ENCODE peak calls at places on chromosomes 1 and 21, in five cellular contexts. O is fibroblast of lung, S is mammary epithelial cell, L is IMR-90, R is neuronal stem cell. B is an unnamed sample.

GRCh38 chr1:221783936-221784335 is 42.0 kb upstream of the DUSP10 start:
- DNase-seq in O (no peak), S (no peak), L (no peak), R (no peak), B (no peak)

GRCh38 chr1:201409440-201409839 is 10.3 kb upstream of the LAD1 start:
- DNase-seq in O (no peak), S (no peak), L (peak; percentile 36), R (no peak), B (no peak)

GRCh38 chr1:31931241-31932225 is 6.6 kb downstream of the PTP4A2 start:
- DNase-seq in O (peak; percentile 71), S (peak; percentile 59), L (peak; percentile 67), R (no peak), B (no peak)

GRCh38 chr1:236425031-236425663 is 31.1 kb downstream of the EDARADD start:
- DNase-seq in O (no peak), S (no peak), L (no peak), R (no peak), B (no peak)

GRCh38 chr1:231750818-231751623 is 124.4 kb downstream of the DISC1 start:
- DNase-seq in O (no peak), S (no peak), L (no peak), R (no peak), B (no peak)

GRCh38 chr1:3236955-3237354 is 168.0 kb downstream of the PRDM16 start:
- DNase-seq in O (no peak), S (no peak), L (no peak), R (no peak), B (no peak)

GRCh38 chr1:24958766-24959622 is 28.9 kb upstream of the RUNX3 start:
- DNase-seq in O (no peak), S (no peak), L (no peak), R (no peak), B (no peak)

GRCh38 chr1:156750932-156751723 is at the start of gene HDGF:
- DNase-seq in O (peak; percentile 29), S (peak; percentile 42), L (no peak), R (no peak), B (no peak)

GRCh38 chr1:231485029-231485784 is 43.3 kb upstream of the TSNAX start:
- DNase-seq in O (peak; percentile 29), S (no peak), L (peak; percentile 63), R (no peak), B (no peak)

GRCh38 chr1:164647211-164647610 is 88.2 kb downstream of the PBX1 start:
- DNase-seq in O (no peak), S (no peak), L (no peak), R (no peak), B (no peak)

GRCh38 chr1:172746091-172746949 is 87.4 kb downstream of the FASLG start:
- DNase-seq in O (peak; percentile 100), S (peak; percentile 99), L (peak; percentile 99), R (no peak), B (no peak)

GRCh38 chr1:56031011-56031410 is 548.4 kb downstream of the PLPP3 start:
- DNase-seq in O (no peak), S (no peak), L (no peak), R (no peak), B (no peak)

GRCh38 chr1:108670131-108670773 is 9.4 kb upstream of the HENMT1 start:
- DNase-seq in O (no peak), S (no peak), L (no peak), R (no peak), B (no peak)

GRCh38 chr1:40257313-40257687 is 736 bp upstream of the ZMPSTE24 start:
- DNase-seq in O (no peak), S (no peak), L (no peak), R (no peak), B (no peak)

GRCh38 chr1:159015440-159015909 is 5.8 kb downstream of the IFI16 start:
- DNase-seq in O (peak; percentile 86), S (peak; percentile 82), L (peak; percentile 94), R (no peak), B (no peak)

GRCh38 chr1:168871531-168871930 is 142.5 kb upstream of the DPT start:
- DNase-seq in O (no peak), S (no peak), L (no peak), R (no peak), B (no peak)

GRCh38 chr21:17045214-17045835 is 467.5 kb upstream of the CXADR start:
- DNase-seq in O (peak; percentile 27), S (peak; percentile 6), L (peak; percentile 15), R (no peak), B (no peak)

GRCh38 chr1:201636065-201636464 is 97.1 kb downstream of the NAV1 start:
- DNase-seq in O (no peak), S (no peak), L (no peak), R (peak; percentile 56), B (no peak)

GRCh38 chr1:208065862-208066261 is 154.9 kb upstream of the CD34 start:
- DNase-seq in O (peak; percentile 59), S (no peak), L (peak; percentile 25), R (no peak), B (no peak)

GRCh38 chr21:30194701-30195299 is 21.1 kb downstream of the CLDN8 start:
- DNase-seq in O (no peak), S (peak; percentile 52), L (no peak), R (peak; percentile 35), B (peak; percentile 83)

GRCh38 chr1:247574664-247575063 is 13.5 kb upstream of the OR2G2 start:
- DNase-seq in O (no peak), S (no peak), L (no peak), R (no peak), B (no peak)

GRCh38 chr1:71044833-71045232 is 2.8 kb downstream of the PTGER3 start:
- DNase-seq in O (no peak), S (no peak), L (no peak), R (no peak), B (no peak)

GRCh38 chr1:10308001-10308400 is 90.9 kb upstream of the PGD start:
- DNase-seq in O (no peak), S (no peak), L (no peak), R (no peak), B (no peak)

GRCh38 chr1:54968581-54968980 is 11.8 kb upstream of the TMEM61 start:
- DNase-seq in O (no peak), S (no peak), L (no peak), R (no peak), B (no peak)

GRCh38 chr1:204578867-204579664 is 62.9 kb downstream of the MDM4 start:
- DNase-seq in O (no peak), S (no peak), L (no peak), R (no peak), B (no peak)

GRCh38 chr21:41758550-41758949 is 8.3 kb downstream of the RIPK4 start:
- DNase-seq in O (no peak), S (peak; percentile 61), L (no peak), R (no peak), B (no peak)

DNA sequence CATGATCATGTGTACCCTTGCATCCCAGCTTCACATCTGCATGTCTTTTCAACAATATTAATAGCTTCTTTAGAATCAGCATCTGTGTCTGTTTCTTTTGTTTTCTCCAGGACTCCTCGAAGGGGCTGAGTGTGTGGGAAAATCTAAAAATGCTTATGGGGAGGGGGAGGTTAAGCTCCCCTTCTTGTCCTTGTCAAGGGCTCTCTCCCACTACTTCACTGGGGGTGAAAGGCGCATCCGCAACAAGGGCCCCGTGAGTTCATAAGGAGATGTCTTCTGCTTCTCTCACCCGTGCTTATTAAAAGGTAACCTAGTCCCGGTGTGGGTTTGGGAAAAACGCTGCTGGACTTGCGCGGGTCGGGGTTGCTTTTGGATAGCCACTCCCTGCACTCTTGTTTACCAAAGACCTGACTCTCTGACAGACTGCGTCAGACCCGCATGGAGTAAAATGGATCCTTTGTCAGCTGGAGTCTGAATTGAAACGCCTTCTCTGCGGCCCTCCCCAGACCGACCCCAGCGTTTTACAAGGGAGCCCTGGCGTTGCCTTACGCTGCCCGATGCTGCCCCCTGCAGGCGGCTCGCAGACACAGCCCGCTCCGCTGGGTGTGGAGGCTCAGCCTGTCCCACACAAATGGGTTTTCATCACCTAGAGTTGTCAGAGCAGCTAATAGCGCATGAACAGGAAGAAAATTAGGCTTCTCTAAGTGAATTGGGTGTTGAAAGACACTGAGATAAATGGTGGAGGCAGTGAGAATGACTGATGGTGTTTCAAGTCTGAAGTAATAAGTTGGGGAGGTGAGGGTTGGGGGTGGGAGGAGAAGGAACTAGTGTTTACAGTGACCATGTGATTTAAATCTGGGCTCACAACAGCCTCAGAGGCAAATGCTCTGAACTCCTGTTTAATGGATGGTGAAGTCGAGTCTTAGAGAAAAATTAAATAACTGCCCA is 53.9 kb downstream of the IER5 start:
- DNase-seq in O (peak; percentile 81), S (peak; percentile 84), L (peak; percentile 89), R (peak; percentile 90), B (peak; percentile 87)
- H3K9ac ChIP-seq in O (peak overlapping the region; percentile 1), S (peak overlapping the region; percentile 61), L (peak overlapping the region; percentile 49), R (no peak overlapping the region), B (peak overlapping the region; percentile 21)

GRCh38 chr1:198959032-198959431 is 320.2 kb downstream of the PTPRC start:
- DNase-seq in O (no peak), S (no peak), L (no peak), R (no peak), B (no peak)
- H3K9ac ChIP-seq in O (no peak overlapping the region), S (no peak overlapping the region), L (no peak overlapping the region), R (no peak overlapping the region), B (no peak overlapping the region)

DNA sequence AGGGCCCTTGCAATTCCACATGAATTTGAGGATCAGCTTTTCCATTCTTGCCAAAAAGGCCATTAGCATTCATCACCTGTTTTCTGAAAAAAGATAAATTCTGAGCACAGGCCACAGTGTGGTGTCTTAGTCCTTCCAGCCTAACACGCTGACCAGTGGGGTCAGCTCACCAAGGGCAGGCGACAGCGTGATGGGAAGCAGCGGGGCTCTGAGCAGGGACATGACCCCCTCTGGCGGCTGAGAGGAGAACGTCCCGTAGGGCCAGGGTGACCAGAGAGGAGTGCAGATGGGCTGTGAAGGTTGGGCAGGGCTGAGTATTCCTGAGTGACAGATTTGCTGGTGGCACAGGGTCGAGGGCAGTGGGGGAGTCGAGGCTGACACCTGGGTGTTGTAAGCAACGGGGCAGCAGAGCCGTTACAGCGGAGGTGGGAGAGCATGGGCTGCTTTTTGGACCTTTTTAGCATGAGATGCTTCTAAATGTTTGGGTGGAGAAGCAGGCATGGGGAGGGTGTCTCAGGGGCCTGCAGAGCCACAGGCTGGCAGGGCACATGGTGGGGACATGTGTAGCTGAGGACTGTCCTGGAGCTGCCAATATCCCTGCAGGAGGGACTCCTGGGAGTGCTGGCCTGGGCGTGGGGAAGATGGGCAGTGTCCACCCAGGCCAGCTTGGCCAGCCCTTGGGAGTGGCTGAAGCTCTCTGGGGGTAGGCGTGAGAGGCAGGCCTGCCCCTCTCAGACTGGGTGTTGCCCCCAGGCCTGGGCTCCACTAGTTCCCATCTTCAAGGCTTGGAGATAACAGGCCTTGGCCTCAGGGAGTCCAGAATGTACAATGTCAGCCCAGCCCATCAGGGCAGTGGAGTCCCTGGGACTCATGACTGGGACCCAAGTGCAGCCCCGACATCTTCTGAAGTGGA is 8.6 kb upstream of the CALML6 start:
- DNase-seq in O (peak; percentile 60), S (peak; percentile 57), L (peak; percentile 75), R (peak; percentile 75), B (no peak)
- H3K9ac ChIP-seq in O (no peak overlapping the region), S (no peak overlapping the region), L (no peak overlapping the region), R (peak overlapping the region; percentile 5), B (no peak overlapping the region)

GRCh38 chr1:44740179-44740617 is 561 bp downstream of the KIF2C start:
- DNase-seq in O (no peak), S (peak; percentile 35), L (no peak), R (no peak), B (no peak)
- H3K9ac ChIP-seq in O (peak overlapping the region; percentile 43), S (peak overlapping the region; percentile 82), L (peak overlapping the region; percentile 50), R (peak overlapping the region; percentile 91), B (peak overlapping the region; percentile 99)

DNA sequence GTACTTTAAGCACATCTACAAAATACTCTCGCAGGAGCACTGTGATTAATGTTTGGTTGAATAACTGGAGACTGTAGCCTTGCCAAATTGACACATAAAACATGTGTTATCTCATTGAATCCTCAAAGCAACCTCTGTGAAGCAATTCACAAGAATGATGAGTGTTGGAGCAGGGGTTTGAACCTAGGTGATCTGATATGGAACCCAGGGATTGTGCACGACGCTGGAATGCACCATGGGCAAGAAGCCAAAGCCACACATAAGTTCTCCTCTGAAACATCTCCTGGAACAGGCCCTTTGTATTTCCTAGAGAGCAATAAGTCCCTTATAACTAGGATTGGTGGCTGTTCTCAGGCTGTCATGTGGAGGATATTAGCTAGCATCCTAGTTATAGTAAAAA is 124.6 kb upstream of the IVNS1ABP start:
- DNase-seq in O (peak; percentile 97), S (peak; percentile 90), L (peak; percentile 74), R (no peak), B (no peak)
- H3K9ac ChIP-seq in O (no peak overlapping the region), S (no peak overlapping the region), L (no peak overlapping the region), R (no peak overlapping the region), B (no peak overlapping the region)

B was measured in NT2/D1.